ENCODE peak calls at places on chromosomes 13 and 19, in six cellular contexts. E is testis, W is RPMI8226, X is tibial nerve, F is NCI-H2029, D is iPS DF 19.7. G is an unnamed sample.

GRCh38 chr19:13629687-13630357 is 123.5 kb upstream of the CACNA1A start:
- DNase-seq in F (no peak), D (no peak), E (no peak), W (no peak), X (no peak), G (no peak)

GRCh38 chr13:96229356-96229755 is 139.4 kb downstream of the HS6ST3 start:
- DNase-seq in F (no peak), W (peak), X (no peak), D (peak), E (peak), G (no peak)

GRCh38 chr13:92989301-92989700 is 237.3 kb upstream of the GPC6 start:
- DNase-seq in D (no peak), W (no peak), X (no peak), F (no peak), E (no peak), G (no peak)

GRCh38 chr13:76812206-76812882 is 73.9 kb downstream of the KCTD12 start:
- DNase-seq in X (peak), F (no peak), D (no peak), W (peak), E (peak), G (no peak)

GRCh38 chr13:43648733-43649132 is 138.0 kb downstream of the ENOX1 start:
- DNase-seq in E (no peak), W (no peak), X (no peak), F (no peak), D (no peak), G (no peak)

GRCh38 chr19:17488593-17489391 is 18.5 kb downstream of the SLC27A1 start:
- DNase-seq in X (no peak), F (peak), W (peak), D (peak), E (peak), G (no peak)

GRCh38 chr19:35395762-35396199 is 24.9 kb downstream of the GPR42 start:
- DNase-seq in D (no peak), F (no peak), X (no peak), E (no peak), W (no peak), G (no peak)

GRCh38 chr13:76609643-76610042 is 276.6 kb downstream of the KCTD12 start:
- DNase-seq in E (no peak), W (no peak), X (no peak), F (no peak), D (no peak), G (no peak)

GRCh38 chr19:45076029-45076850 is at the start of gene ZNF296:
- DNase-seq in E (peak), D (no peak), X (peak), F (peak), W (peak), G (no peak)

GRCh38 chr13:97561182-97561581 is 127.2 kb downstream of the RAP2A start:
- DNase-seq in X (no peak), E (no peak), W (no peak), D (no peak), F (no peak), G (no peak)

GRCh38 chr13:32537580-32538233 is 888 bp downstream of the N4BP2L2 start:
- DNase-seq in X (peak), F (no peak), W (no peak), E (peak), D (no peak), G (no peak)

GRCh38 chr13:58935689-58936088 is 1228.0 kb downstream of the DIAPH3 start:
- DNase-seq in F (no peak), W (no peak), E (no peak), X (no peak), D (no peak), G (no peak)

G was measured in GOT3.